ENCODE peak calls at places on chromosomes 2 and 18, in seven cellular contexts. One of them, this sample, is unnamed.

GRCh38 chr2:209973328-209973727 is 29.1 kb upstream of the RPE start:
- DNase-seq in mesendoderm: no peak
- DNase-seq in breast epithelium: no peak
- DNase-seq in aorta: no peak
- DNase-seq in CD8-positive, alpha-beta T cell: no peak
- DNase-seq in CD8-positive, alpha-beta memory T cell: no peak
- DNase-seq in heart right ventricle: no peak
- DNase-seq in this sample: no peak

GRCh38 chr2:128421861-128422311 is 103.2 kb upstream of the HS6ST1 start:
- DNase-seq in mesendoderm: no peak
- DNase-seq in heart right ventricle: no peak
- DNase-seq in breast epithelium: no peak
- DNase-seq in aorta: peak
- DNase-seq in CD8-positive, alpha-beta T cell: no peak
- DNase-seq in CD8-positive, alpha-beta memory T cell: no peak
- DNase-seq in this sample: no peak

GRCh38 chr18:50659091-50660003 is 99.5 kb downstream of the MAPK4 start:
- DNase-seq in mesendoderm: peak
- DNase-seq in heart right ventricle: no peak
- DNase-seq in breast epithelium: no peak
- DNase-seq in CD8-positive, alpha-beta memory T cell: no peak
- DNase-seq in aorta: peak
- DNase-seq in CD8-positive, alpha-beta T cell: no peak
- DNase-seq in this sample: peak

GRCh38 chr18:61896767-61897166 is 4.0 kb upstream of the RNF152 start:
- DNase-seq in CD8-positive, alpha-beta T cell: no peak
- DNase-seq in heart right ventricle: peak
- DNase-seq in CD8-positive, alpha-beta memory T cell: no peak
- DNase-seq in aorta: no peak
- DNase-seq in breast epithelium: no peak
- DNase-seq in mesendoderm: peak
- DNase-seq in this sample: no peak

GRCh38 chr18:28163201-28163778 is 13.6 kb downstream of the CDH2 start:
- DNase-seq in CD8-positive, alpha-beta T cell: no peak
- DNase-seq in mesendoderm: no peak
- DNase-seq in breast epithelium: no peak
- DNase-seq in heart right ventricle: peak
- DNase-seq in CD8-positive, alpha-beta memory T cell: no peak
- DNase-seq in aorta: no peak
- DNase-seq in this sample: no peak

GRCh38 chr18:10927980-10928605 is 221.3 kb downstream of the PIEZO2 start:
- DNase-seq in breast epithelium: no peak
- DNase-seq in CD8-positive, alpha-beta memory T cell: no peak
- DNase-seq in mesendoderm: no peak
- DNase-seq in CD8-positive, alpha-beta T cell: no peak
- DNase-seq in aorta: no peak
- DNase-seq in heart right ventricle: no peak
- DNase-seq in this sample: no peak

GRCh38 chr2:27123302-27124150 is at the start of gene ABHD1:
- DNase-seq in breast epithelium: no peak
- DNase-seq in heart right ventricle: peak
- DNase-seq in CD8-positive, alpha-beta T cell: peak
- DNase-seq in CD8-positive, alpha-beta memory T cell: peak
- DNase-seq in mesendoderm: no peak
- DNase-seq in aorta: peak
- DNase-seq in this sample: peak

GRCh38 chr18:35756506-35757117 is 175.1 kb downstream of the GALNT1 start:
- DNase-seq in aorta: no peak
- DNase-seq in heart right ventricle: peak
- DNase-seq in breast epithelium: no peak
- DNase-seq in mesendoderm: peak
- DNase-seq in CD8-positive, alpha-beta memory T cell: peak
- DNase-seq in CD8-positive, alpha-beta T cell: peak
- DNase-seq in this sample: peak

GRCh38 chr2:43370705-43371104 is 144.3 kb upstream of the ZFP36L2 start:
- DNase-seq in heart right ventricle: no peak
- DNase-seq in CD8-positive, alpha-beta memory T cell: no peak
- DNase-seq in mesendoderm: no peak
- DNase-seq in breast epithelium: no peak
- DNase-seq in aorta: no peak
- DNase-seq in CD8-positive, alpha-beta T cell: no peak
- DNase-seq in this sample: no peak

GRCh38 chr2:169822785-169823392 is 1.8 kb downstream of the METTL5 start:
- DNase-seq in CD8-positive, alpha-beta T cell: no peak
- DNase-seq in breast epithelium: no peak
- DNase-seq in mesendoderm: no peak
- DNase-seq in heart right ventricle: no peak
- DNase-seq in aorta: no peak
- DNase-seq in CD8-positive, alpha-beta memory T cell: no peak
- DNase-seq in this sample: no peak

GRCh38 chr2:165436559-165436958 is 32.9 kb upstream of the CSRNP3 start:
- DNase-seq in heart right ventricle: no peak
- DNase-seq in mesendoderm: no peak
- DNase-seq in aorta: no peak
- DNase-seq in breast epithelium: no peak
- DNase-seq in CD8-positive, alpha-beta memory T cell: no peak
- DNase-seq in CD8-positive, alpha-beta T cell: no peak
- DNase-seq in this sample: no peak

GRCh38 chr18:2555895-2556294 is 15.4 kb downstream of the METTL4 start:
- DNase-seq in mesendoderm: peak
- DNase-seq in CD8-positive, alpha-beta memory T cell: no peak
- DNase-seq in heart right ventricle: no peak
- DNase-seq in breast epithelium: no peak
- DNase-seq in CD8-positive, alpha-beta T cell: no peak
- DNase-seq in aorta: no peak
- DNase-seq in this sample: no peak

GRCh38 chr18:71426441-71426840 is 1117.7 kb downstream of the CBLN2 start:
- DNase-seq in CD8-positive, alpha-beta memory T cell: no peak
- DNase-seq in mesendoderm: no peak
- DNase-seq in aorta: no peak
- DNase-seq in breast epithelium: no peak
- DNase-seq in heart right ventricle: no peak
- DNase-seq in CD8-positive, alpha-beta T cell: no peak
- DNase-seq in this sample: no peak

GRCh38 chr2:137809837-137810236 is 154.4 kb upstream of the HNMT start:
- DNase-seq in CD8-positive, alpha-beta T cell: no peak
- DNase-seq in aorta: no peak
- DNase-seq in CD8-positive, alpha-beta memory T cell: no peak
- DNase-seq in heart right ventricle: no peak
- DNase-seq in mesendoderm: no peak
- DNase-seq in breast epithelium: no peak
- DNase-seq in this sample: no peak

GRCh38 chr2:9914384-9915065 is 37.0 kb upstream of the GRHL1 start:
- DNase-seq in breast epithelium: no peak
- DNase-seq in CD8-positive, alpha-beta memory T cell: no peak
- DNase-seq in mesendoderm: peak
- DNase-seq in heart right ventricle: no peak
- DNase-seq in CD8-positive, alpha-beta T cell: no peak
- DNase-seq in aorta: no peak
- DNase-seq in this sample: no peak

GRCh38 chr2:235716875-235717496 is 223.1 kb downstream of the AGAP1 start:
- DNase-seq in CD8-positive, alpha-beta T cell: no peak
- DNase-seq in breast epithelium: no peak
- DNase-seq in mesendoderm: no peak
- DNase-seq in aorta: no peak
- DNase-seq in heart right ventricle: no peak
- DNase-seq in CD8-positive, alpha-beta memory T cell: no peak
- DNase-seq in this sample: no peak

GRCh38 chr2:235721586-235721985 is 227.7 kb downstream of the AGAP1 start:
- DNase-seq in aorta: no peak
- DNase-seq in breast epithelium: no peak
- DNase-seq in heart right ventricle: no peak
- DNase-seq in CD8-positive, alpha-beta T cell: no peak
- DNase-seq in mesendoderm: no peak
- DNase-seq in CD8-positive, alpha-beta memory T cell: no peak
- DNase-seq in this sample: no peak

GRCh38 chr2:235715601-235716000 is 221.8 kb downstream of the AGAP1 start:
- DNase-seq in CD8-positive, alpha-beta memory T cell: no peak
- DNase-seq in mesendoderm: no peak
- DNase-seq in breast epithelium: no peak
- DNase-seq in heart right ventricle: no peak
- DNase-seq in CD8-positive, alpha-beta T cell: no peak
- DNase-seq in aorta: no peak
- DNase-seq in this sample: no peak

GRCh38 chr2:235722869-235723268 is 229.0 kb downstream of the AGAP1 start:
- DNase-seq in mesendoderm: no peak
- DNase-seq in aorta: no peak
- DNase-seq in heart right ventricle: no peak
- DNase-seq in CD8-positive, alpha-beta memory T cell: no peak
- DNase-seq in breast epithelium: no peak
- DNase-seq in CD8-positive, alpha-beta T cell: no peak
- DNase-seq in this sample: no peak

GRCh38 chr2:235719146-235719942 is 225.5 kb downstream of the AGAP1 start:
- DNase-seq in breast epithelium: no peak
- DNase-seq in aorta: no peak
- DNase-seq in CD8-positive, alpha-beta T cell: no peak
- DNase-seq in mesendoderm: no peak
- DNase-seq in CD8-positive, alpha-beta memory T cell: no peak
- DNase-seq in heart right ventricle: no peak
- DNase-seq in this sample: no peak
- H3K27ac ChIP-seq in breast epithelium: no peak
- H3K27ac ChIP-seq in aorta: no peak
- H3K27ac ChIP-seq in CD8-positive, alpha-beta T cell: no peak
- H3K27ac ChIP-seq in mesendoderm: no peak
- H3K27ac ChIP-seq in CD8-positive, alpha-beta memory T cell: no peak
- H3K27ac ChIP-seq in heart right ventricle: no peak
- H3K27ac ChIP-seq in this sample: peak

DNA sequence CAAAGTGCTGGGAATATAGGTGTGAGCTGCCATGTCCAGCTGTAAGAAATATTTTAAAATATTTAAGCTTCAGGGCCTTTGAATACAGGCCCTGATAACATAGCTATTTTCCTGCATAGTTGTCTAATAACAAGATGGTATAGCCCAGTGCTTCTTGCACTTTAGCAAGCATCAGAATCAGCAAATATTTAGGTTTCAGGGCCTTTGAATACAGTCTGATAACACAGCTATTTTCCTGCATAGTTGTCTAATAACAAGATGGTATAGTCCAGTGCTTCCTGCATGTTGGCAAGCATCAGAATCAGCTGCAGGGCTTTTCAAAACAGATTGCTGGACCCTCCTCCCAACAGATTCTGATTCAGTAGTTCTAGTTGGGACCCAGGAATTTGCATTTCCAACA is 5.6 kb downstream of the GEMIN6 start:
- DNase-seq in CD8-positive, alpha-beta T cell: no peak
- DNase-seq in breast epithelium: no peak
- DNase-seq in mesendoderm: no peak
- DNase-seq in aorta: no peak
- DNase-seq in CD8-positive, alpha-beta memory T cell: no peak
- DNase-seq in heart right ventricle: no peak
- DNase-seq in this sample: no peak
- H3K27ac ChIP-seq in CD8-positive, alpha-beta T cell: no peak
- H3K27ac ChIP-seq in breast epithelium: no peak
- H3K27ac ChIP-seq in mesendoderm: no peak
- H3K27ac ChIP-seq in aorta: no peak
- H3K27ac ChIP-seq in CD8-positive, alpha-beta memory T cell: no peak
- H3K27ac ChIP-seq in heart right ventricle: no peak
- H3K27ac ChIP-seq in this sample: no peak

GRCh38 chr2:241291152-241291551 is 24.3 kb downstream of the HDLBP start:
- DNase-seq in breast epithelium: no peak
- DNase-seq in CD8-positive, alpha-beta memory T cell: no peak
- DNase-seq in mesendoderm: no peak
- DNase-seq in heart right ventricle: no peak
- DNase-seq in CD8-positive, alpha-beta T cell: no peak
- DNase-seq in aorta: no peak
- DNase-seq in this sample: no peak

GRCh38 chr2:241291977-241292376 is 23.5 kb downstream of the HDLBP start:
- DNase-seq in breast epithelium: no peak
- DNase-seq in aorta: no peak
- DNase-seq in CD8-positive, alpha-beta T cell: no peak
- DNase-seq in heart right ventricle: no peak
- DNase-seq in mesendoderm: no peak
- DNase-seq in CD8-positive, alpha-beta memory T cell: no peak
- DNase-seq in this sample: no peak

GRCh38 chr2:241298554-241299165 is 16.8 kb downstream of the HDLBP start:
- DNase-seq in CD8-positive, alpha-beta T cell: no peak
- DNase-seq in heart right ventricle: no peak
- DNase-seq in mesendoderm: no peak
- DNase-seq in breast epithelium: no peak
- DNase-seq in CD8-positive, alpha-beta memory T cell: no peak
- DNase-seq in aorta: no peak
- DNase-seq in this sample: no peak

GRCh38 chr2:241296767-241297166 is 18.7 kb downstream of the HDLBP start:
- DNase-seq in aorta: no peak
- DNase-seq in CD8-positive, alpha-beta T cell: no peak
- DNase-seq in mesendoderm: no peak
- DNase-seq in heart right ventricle: no peak
- DNase-seq in breast epithelium: no peak
- DNase-seq in CD8-positive, alpha-beta memory T cell: no peak
- DNase-seq in this sample: no peak

GRCh38 chr2:241295326-241296095 is 20.0 kb downstream of the HDLBP start:
- DNase-seq in breast epithelium: no peak
- DNase-seq in CD8-positive, alpha-beta memory T cell: no peak
- DNase-seq in aorta: no peak
- DNase-seq in CD8-positive, alpha-beta T cell: no peak
- DNase-seq in heart right ventricle: no peak
- DNase-seq in mesendoderm: no peak
- DNase-seq in this sample: no peak
- H3K27ac ChIP-seq in breast epithelium: no peak
- H3K27ac ChIP-seq in CD8-positive, alpha-beta memory T cell: no peak
- H3K27ac ChIP-seq in aorta: no peak
- H3K27ac ChIP-seq in CD8-positive, alpha-beta T cell: no peak
- H3K27ac ChIP-seq in heart right ventricle: no peak
- H3K27ac ChIP-seq in mesendoderm: no peak
- H3K27ac ChIP-seq in this sample: peak

GRCh38 chr18:58095251-58095650 is 51.2 kb downstream of the NEDD4L start:
- DNase-seq in aorta: no peak
- DNase-seq in CD8-positive, alpha-beta memory T cell: no peak
- DNase-seq in CD8-positive, alpha-beta T cell: no peak
- DNase-seq in mesendoderm: peak
- DNase-seq in heart right ventricle: no peak
- DNase-seq in breast epithelium: no peak
- DNase-seq in this sample: no peak

GRCh38 chr18:58097127-58097906 is 53.3 kb downstream of the NEDD4L start:
- DNase-seq in aorta: no peak
- DNase-seq in CD8-positive, alpha-beta T cell: no peak
- DNase-seq in heart right ventricle: no peak
- DNase-seq in breast epithelium: no peak
- DNase-seq in CD8-positive, alpha-beta memory T cell: no peak
- DNase-seq in mesendoderm: peak
- DNase-seq in this sample: no peak

GRCh38 chr18:58096658-58097057 is 52.6 kb downstream of the NEDD4L start:
- DNase-seq in breast epithelium: no peak
- DNase-seq in CD8-positive, alpha-beta memory T cell: no peak
- DNase-seq in heart right ventricle: no peak
- DNase-seq in aorta: no peak
- DNase-seq in mesendoderm: no peak
- DNase-seq in CD8-positive, alpha-beta T cell: no peak
- DNase-seq in this sample: no peak

GRCh38 chr18:58097907-58098166 is 53.8 kb downstream of the NEDD4L start:
- DNase-seq in CD8-positive, alpha-beta T cell: no peak
- DNase-seq in aorta: no peak
- DNase-seq in mesendoderm: no peak
- DNase-seq in CD8-positive, alpha-beta memory T cell: no peak
- DNase-seq in heart right ventricle: no peak
- DNase-seq in breast epithelium: no peak
- DNase-seq in this sample: no peak

DNA sequence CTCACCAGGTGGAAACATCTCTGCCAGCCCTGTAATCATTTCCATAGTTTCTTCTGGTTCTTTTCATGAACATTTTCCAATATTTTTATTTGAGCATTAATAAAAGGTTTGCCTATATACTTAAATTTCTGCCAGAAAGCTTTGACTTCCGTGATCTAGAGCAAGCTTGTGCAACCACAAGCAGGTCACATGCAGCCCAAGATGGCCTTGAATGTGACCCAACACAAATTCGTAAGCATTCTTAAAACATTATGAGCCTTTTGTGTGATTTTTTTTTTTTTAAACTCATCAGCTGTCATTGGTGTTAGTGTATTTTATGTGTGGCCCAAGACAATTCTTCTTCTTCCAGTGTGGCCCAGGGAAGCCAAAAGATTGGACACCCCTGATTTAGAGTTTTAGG is 51.6 kb downstream of the NEDD4L start:
- DNase-seq in aorta: no peak
- DNase-seq in heart right ventricle: no peak
- DNase-seq in CD8-positive, alpha-beta T cell: no peak
- DNase-seq in CD8-positive, alpha-beta memory T cell: no peak
- DNase-seq in breast epithelium: no peak
- DNase-seq in mesendoderm: no peak
- DNase-seq in this sample: no peak
- H3K27ac ChIP-seq in aorta: no peak
- H3K27ac ChIP-seq in heart right ventricle: no peak
- H3K27ac ChIP-seq in CD8-positive, alpha-beta T cell: no peak
- H3K27ac ChIP-seq in CD8-positive, alpha-beta memory T cell: no peak
- H3K27ac ChIP-seq in breast epithelium: no peak
- H3K27ac ChIP-seq in mesendoderm: no peak
- H3K27ac ChIP-seq in this sample: no peak